ENCODE peak calls at places on chromosome 4, in five cellular contexts. J is upper lobe of left lung, V is A549, T is K562, B is GM12878. I is an unnamed sample. For H3K4me1, the result is how much of the 10 kb centered on the place peaks cover.

GRCh38 chr4:71239365-71239764 is 99.5 kb upstream of the SLC4A4 start:
- ATAC-seq in T (no peak), J (no peak), V (no peak), B (no peak), I (no peak)

GRCh38 chr4:71570492-71570891 is 213.4 kb downstream of the GC start:
- ATAC-seq in V (no peak), T (no peak), J (no peak), B (no peak), I (no peak)

GRCh38 chr4:151671541-151672059 is 89.2 kb downstream of the GATB start:
- ATAC-seq in T (peak), J (no peak), V (no peak), B (no peak), I (no peak)

GRCh38 chr4:48237996-48238645 is 31.5 kb downstream of the TEC start:
- ATAC-seq in J (no peak), B (no peak), T (peak), V (no peak), I (no peak)

GRCh38 chr4:153409412-153409811 is 56.7 kb upstream of the TMEM131L start:
- ATAC-seq in B (no peak), V (no peak), J (peak), T (peak), I (no peak)

GRCh38 chr4:40066651-40067050 is 10.0 kb downstream of the N4BP2 start:
- ATAC-seq in V (no peak), J (no peak), T (no peak), B (peak), I (no peak)

GRCh38 chr4:111761531-111761930 is 383.7 kb upstream of the FAM241A start:
- ATAC-seq in V (no peak), T (no peak), B (no peak), J (no peak), I (no peak)

GRCh38 chr4:76448211-76448610 is 13.2 kb downstream of the SHROOM3 start:
- ATAC-seq in J (no peak), T (no peak), B (no peak), V (no peak), I (no peak)

GRCh38 chr4:86043755-86044592 is 315.9 kb downstream of the MAPK10 start:
- ATAC-seq in B (peak), T (peak), V (no peak), J (peak), I (peak)

GRCh38 chr4:85175190-85175589 is 208.7 kb upstream of the WDFY3 start:
- ATAC-seq in J (no peak), B (no peak), V (no peak), T (no peak), I (no peak)

GRCh38 chr4:121164291-121164690 is at the start of gene TNIP3:
- ATAC-seq in J (peak), V (no peak), T (no peak), B (no peak), I (no peak)

GRCh38 chr4:124019749-124020549 is 623.4 kb downstream of the SPRY1 start:
- ATAC-seq in V (no peak), B (peak), J (peak), T (no peak), I (peak)

GRCh38 chr4:168993724-168994510 is 16.1 kb downstream of the CBR4 start:
- ATAC-seq in V (no peak), J (peak), B (no peak), T (no peak), I (no peak)

DNA sequence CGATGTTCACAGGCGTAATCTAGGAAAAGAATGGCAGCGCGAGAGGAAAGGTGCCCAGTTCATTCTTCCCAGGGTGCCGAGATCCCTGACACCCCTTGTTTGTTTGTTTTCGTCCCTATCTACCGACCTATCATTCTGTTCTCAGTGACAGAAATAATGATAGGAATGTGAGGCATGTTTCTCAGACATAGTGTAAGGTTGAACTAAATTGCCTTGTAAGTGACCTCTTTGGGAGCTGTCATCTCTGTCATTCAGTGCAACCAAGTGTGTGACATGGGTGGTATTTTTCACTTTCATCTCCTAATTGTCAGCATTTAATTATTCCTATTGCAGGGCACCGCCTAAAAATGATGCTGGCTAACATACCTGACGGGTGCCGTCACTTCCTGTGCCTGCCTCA is 24.4 kb downstream of the CLDN22 start:
- ATAC-seq in V (no peak), T (no peak), J (no peak), B (no peak), I (no peak)
- TF ChIP-seq EP300 in V (no peak), T (no peak), J (no peak), B (no peak), I (no peak)

DNA sequence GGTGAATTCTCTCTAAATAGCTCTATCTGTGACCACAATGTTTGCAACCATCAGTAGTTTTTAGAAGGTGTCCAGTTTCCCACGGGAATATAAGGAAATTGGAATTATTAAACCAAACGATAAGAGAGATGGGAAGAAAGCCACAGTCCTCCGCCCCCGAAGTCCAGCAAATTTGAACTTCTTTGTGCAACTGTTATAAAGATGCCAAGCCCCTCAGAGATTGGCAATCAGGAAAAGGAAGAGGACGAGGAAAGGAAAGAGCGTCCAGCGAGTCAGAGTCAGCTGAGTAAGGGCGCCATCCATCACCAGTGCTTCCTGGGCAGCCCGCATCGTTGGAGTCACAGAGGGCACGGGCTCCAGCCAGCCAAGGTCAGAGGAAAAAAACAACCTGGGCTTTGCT is 35.8 kb downstream of the LDB2 start:
- ATAC-seq in B (no peak), V (no peak), T (no peak), J (no peak), I (no peak)
- H3K4me1 ChIP-seq in B (under half), V (under half), T (under half), J (under half), I (under half)

GRCh38 chr4:140047017-140047640 is 106.9 kb downstream of the MAML3 start:
- ATAC-seq in J (no peak), B (no peak), T (no peak), V (no peak), I (no peak)
- H3K4me3 ChIP-seq in J (no peak), B (no peak), T (no peak), V (no peak), I (no peak)

DNA sequence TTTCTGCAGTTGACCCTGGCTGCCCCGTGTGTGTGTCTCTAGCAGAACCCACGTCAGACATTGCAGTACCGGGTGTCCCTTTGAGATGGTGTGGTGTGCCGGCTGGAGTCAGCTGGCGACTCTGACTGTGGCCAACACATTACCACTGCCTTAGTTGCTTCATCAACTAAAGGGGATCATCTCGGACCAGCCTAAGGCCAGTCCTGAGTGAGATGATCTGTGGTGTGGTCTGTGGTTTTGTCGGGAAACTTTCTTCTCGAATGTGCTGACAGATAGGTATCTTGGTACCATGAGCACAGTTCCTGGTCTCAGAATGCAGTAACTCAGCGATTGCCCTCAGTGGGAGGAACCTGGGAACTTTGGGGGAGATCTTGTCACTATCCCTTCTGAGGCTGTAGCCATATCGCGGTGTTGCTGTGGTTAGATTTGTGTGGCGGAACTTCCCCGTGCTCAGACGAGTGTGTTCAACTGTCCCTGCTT is 15.8 kb downstream of the TBC1D14 start:
- ATAC-seq in V (no peak), B (peak), T (peak), J (peak), I (peak)
- TF ChIP-seq EP300 in V (no peak), B (no peak), T (peak), J (peak), I (no peak)

GRCh38 chr4:116636917-116637316 is 448.5 kb downstream of the TRAM1L1 start:
- ATAC-seq in V (no peak), B (peak), J (no peak), T (no peak), I (no peak)
- H3K4me1 ChIP-seq in V (under half), B (under half), J (under half), T (under half), I (under half)

GRCh38 chr4:2483237-2483636 is 14.3 kb downstream of the RNF4 start:
- ATAC-seq in B (peak), V (no peak), T (no peak), J (no peak), I (no peak)
- H3K4me3 ChIP-seq in B (peak), V (no peak), T (no peak), J (no peak), I (no peak)

GRCh38 chr4:54495641-54496040 is 162.1 kb upstream of the KIT start:
- ATAC-seq in J (no peak), T (no peak), V (no peak), B (no peak), I (no peak)

GRCh38 chr4:54499308-54500074 is 158.3 kb upstream of the KIT start:
- ATAC-seq in B (no peak), V (no peak), J (no peak), T (peak), I (no peak)

GRCh38 chr4:54496412-54496811 is 161.3 kb upstream of the KIT start:
- ATAC-seq in J (no peak), T (no peak), V (no peak), B (no peak), I (no peak)

GRCh38 chr4:54497947-54498346 is 159.8 kb upstream of the KIT start:
- ATAC-seq in B (no peak), V (no peak), T (no peak), J (no peak), I (no peak)

DNA sequence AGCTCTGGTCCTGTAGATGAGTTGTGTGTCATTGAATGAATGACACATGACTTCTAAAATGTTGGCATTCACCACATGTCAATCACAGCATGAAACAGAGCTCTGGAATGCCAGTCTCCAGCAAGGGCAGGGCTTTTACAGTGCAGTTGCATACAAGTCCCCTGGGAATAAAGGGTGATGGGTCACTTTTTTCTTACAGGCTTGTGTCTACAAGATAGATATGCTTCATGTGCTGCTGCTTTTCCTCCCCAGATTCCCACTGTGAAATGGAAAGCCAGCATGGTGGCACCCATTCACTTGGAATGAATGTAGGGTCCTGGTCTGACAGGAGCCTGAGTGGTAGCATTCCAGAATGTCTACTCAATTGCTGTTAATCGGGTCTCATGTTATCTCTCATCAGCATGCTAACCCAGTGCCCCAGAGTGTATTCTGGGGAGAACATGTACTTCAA is 159.1 kb upstream of the KIT start:
- ATAC-seq in B (no peak), J (no peak), V (no peak), T (peak), I (no peak)
- TF ChIP-seq EP300 in B (no peak), J (no peak), V (no peak), T (no peak), I (no peak)

GRCh38 chr4:1211371-1211770 is 37.6 kb downstream of the CTBP1 start:
- ATAC-seq in J (no peak), T (no peak), B (no peak), V (no peak), I (no peak)

GRCh38 chr4:1213336-1213995 is 35.5 kb downstream of the CTBP1 start:
- ATAC-seq in V (no peak), B (no peak), T (no peak), J (no peak), I (no peak)

GRCh38 chr4:1211951-1212545 is 36.9 kb downstream of the CTBP1 start:
- ATAC-seq in V (no peak), T (no peak), B (no peak), J (no peak), I (no peak)

GRCh38 chr4:1214101-1215095 is 34.5 kb downstream of the CTBP1 start:
- ATAC-seq in T (no peak), J (no peak), V (no peak), B (no peak), I (no peak)

GRCh38 chr4:1212546-1213335 is 36.2 kb downstream of the CTBP1 start:
- ATAC-seq in T (no peak), V (no peak), J (no peak), B (no peak), I (no peak)
- H3K4me1 ChIP-seq in T (under half), V (under half), J (half or more), B (under half), I (half or more)

GRCh38 chr4:155960522-155960921 is 6.9 kb upstream of the CTSO start:
- ATAC-seq in V (no peak), B (no peak), T (no peak), J (peak), I (peak)
- H3K4me3 ChIP-seq in V (no peak), B (no peak), T (no peak), J (no peak), I (no peak)

I was measured in gastroesophageal sphincter.